ENCODE peak calls at places on chromosomes 1 and 21, in nine cellular contexts. J, S, K, Q, V, N, U, A and X are unnamed samples.

GRCh38 chr1:85330206-85330605 is 53.8 kb upstream of the BCL10 start:
- DNase-seq in J (peak; percentile 72), S (no peak), K (no peak), Q (peak; percentile 86), V (peak; percentile 74), N (no peak), U (no peak), A (peak; percentile 90), X (no peak)

GRCh38 chr1:232622981-232623380 is 7.0 kb downstream of the SIPA1L2 start:
- DNase-seq in J (no peak), S (no peak), K (no peak), Q (peak; percentile 46), V (no peak), N (no peak), U (peak; percentile 85), A (no peak), X (no peak)

GRCh38 chr1:118928739-118929554 is 59.2 kb downstream of the TBX15 start:
- DNase-seq in J (peak; percentile 61), S (no peak), K (no peak), Q (peak; percentile 62), V (peak; percentile 54), N (no peak), U (no peak), A (peak; percentile 64), X (no peak)

GRCh38 chr1:11653616-11654570 is at the start of gene FBXO2:
- DNase-seq in J (peak; percentile 70), S (no peak), K (no peak), Q (no peak), V (no peak), N (peak; percentile 60), U (no peak), A (peak; percentile 21), X (no peak)

GRCh38 chr1:225897595-225898514 is 8.9 kb upstream of the LEFTY1 start:
- DNase-seq in J (no peak), S (no peak), K (no peak), Q (no peak), V (peak; percentile 31), N (no peak), U (no peak), A (no peak), X (no peak)

GRCh38 chr1:189151361-189151760 is 1326.3 kb downstream of the BRINP3 start:
- DNase-seq in J (peak; percentile 4), S (no peak), K (no peak), Q (no peak), V (no peak), N (no peak), U (no peak), A (no peak), X (no peak)

GRCh38 chr1:50970927-50971582 is 1.0 kb downstream of the CDKN2C start:
- DNase-seq in J (no peak), S (no peak), K (no peak), Q (no peak), V (peak; percentile 44), N (no peak), U (no peak), A (no peak), X (no peak)

GRCh38 chr21:45894107-45894810 is 87.3 kb upstream of the COL6A1 start:
- DNase-seq in J (no peak), S (peak; percentile 46), K (no peak), Q (peak; percentile 79), V (peak; percentile 17), N (peak; percentile 55), U (no peak), A (peak; percentile 81), X (no peak)

GRCh38 chr1:174077755-174078490 is 55.8 kb upstream of the RC3H1 start:
- DNase-seq in J (no peak), S (no peak), K (no peak), Q (peak; percentile 9), V (no peak), N (no peak), U (peak; percentile 37), A (no peak), X (no peak)

GRCh38 chr1:41716188-41717130 is 202.3 kb downstream of the HIVEP3 start:
- DNase-seq in J (no peak), S (no peak), K (no peak), Q (no peak), V (no peak), N (no peak), U (no peak), A (no peak), X (no peak)

GRCh38 chr1:209884249-209884648 is 53.8 kb upstream of the SYT14 start:
- DNase-seq in J (peak; percentile 59), S (no peak), K (no peak), Q (peak; percentile 71), V (peak; percentile 40), N (no peak), U (no peak), A (no peak), X (no peak)

GRCh38 chr1:239434181-239434580 is 47.8 kb downstream of the CHRM3 start:
- DNase-seq in J (peak; percentile 74), S (no peak), K (no peak), Q (no peak), V (no peak), N (no peak), U (no peak), A (no peak), X (no peak)

GRCh38 chr1:29259802-29260441 is 23.6 kb downstream of the PTPRU start:
- DNase-seq in J (peak; percentile 41), S (peak; percentile 30), K (no peak), Q (peak; percentile 31), V (no peak), N (peak; percentile 69), U (peak; percentile 80), A (peak; percentile 53), X (no peak)

GRCh38 chr1:91736146-91736998 is 149.6 kb downstream of the TGFBR3 start:
- DNase-seq in J (no peak), S (no peak), K (no peak), Q (peak; percentile 17), V (no peak), N (no peak), U (no peak), A (peak; percentile 46), X (no peak)

GRCh38 chr1:38064232-38064903 is 17.8 kb upstream of the POU3F1 start:
- DNase-seq in J (peak; percentile 88), S (no peak), K (no peak), Q (peak; percentile 76), V (peak; percentile 69), N (no peak), U (no peak), A (peak; percentile 71), X (no peak)

DNA sequence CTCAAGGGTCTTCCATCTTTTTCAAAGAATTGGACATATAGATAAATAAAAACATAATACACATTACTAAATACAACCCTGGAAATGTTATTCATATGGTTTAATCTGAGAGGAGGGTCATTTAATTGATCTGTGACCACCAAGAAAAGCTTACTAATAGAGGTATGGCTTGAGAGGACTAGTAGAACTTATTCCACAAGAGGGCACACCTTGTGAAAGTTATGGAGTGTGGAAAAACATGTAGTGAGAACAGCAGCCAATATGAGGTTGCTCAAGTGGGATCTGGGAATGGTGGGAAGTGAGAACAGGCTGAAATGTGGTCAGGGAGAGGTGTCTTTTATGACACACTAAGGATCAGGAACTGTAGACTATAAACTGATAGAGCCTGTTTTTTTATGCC is 973.5 kb upstream of the B3GALT2 start:
- DNase-seq in J (peak; percentile 20), S (no peak), K (no peak), Q (no peak), V (peak; percentile 17), N (no peak), U (no peak), A (peak; percentile 6), X (no peak)
- TF ChIP-seq CTCF in J (no peak), S (no peak), K (no peak), Q (peak; percentile 22), V (peak; percentile 45), N (no peak), U (peak; percentile 41), A (no peak), X (peak; percentile 6)

GRCh38 chr1:228378453-228379164 is 28.0 kb downstream of the TRIM11 start:
- DNase-seq in J (peak; percentile 69), S (peak; percentile 61), K (no peak), Q (peak; percentile 79), V (peak; percentile 62), N (peak; percentile 74), U (peak; percentile 94), A (peak; percentile 93), X (peak; percentile 96)
- TF ChIP-seq CTCF in J (peak; percentile 44), S (peak; percentile 51), K (peak; percentile 29), Q (peak; percentile 69), V (peak; percentile 76), N (peak; percentile 68), U (peak; percentile 90), A (peak; percentile 68), X (peak; percentile 62)

GRCh38 chr1:9295884-9296283 is 3.2 kb downstream of the SPSB1 start:
- DNase-seq in J (no peak), S (no peak), K (no peak), Q (no peak), V (no peak), N (no peak), U (no peak), A (no peak), X (no peak)

GRCh38 chr1:9294440-9294773 is 1.7 kb downstream of the SPSB1 start:
- DNase-seq in J (peak; percentile 84), S (peak; percentile 26), K (no peak), Q (peak; percentile 68), V (peak; percentile 91), N (no peak), U (no peak), A (peak; percentile 60), X (no peak)

GRCh38 chr1:9293512-9294439 is 1.1 kb downstream of the SPSB1 start:
- DNase-seq in J (peak; percentile 52), S (no peak), K (no peak), Q (peak; percentile 50), V (peak; percentile 12), N (peak; percentile 54), U (no peak), A (peak; percentile 42), X (no peak)

GRCh38 chr1:9296850-9297249 is 4.2 kb downstream of the SPSB1 start:
- DNase-seq in J (no peak), S (no peak), K (no peak), Q (no peak), V (no peak), N (no peak), U (no peak), A (no peak), X (no peak)

DNA sequence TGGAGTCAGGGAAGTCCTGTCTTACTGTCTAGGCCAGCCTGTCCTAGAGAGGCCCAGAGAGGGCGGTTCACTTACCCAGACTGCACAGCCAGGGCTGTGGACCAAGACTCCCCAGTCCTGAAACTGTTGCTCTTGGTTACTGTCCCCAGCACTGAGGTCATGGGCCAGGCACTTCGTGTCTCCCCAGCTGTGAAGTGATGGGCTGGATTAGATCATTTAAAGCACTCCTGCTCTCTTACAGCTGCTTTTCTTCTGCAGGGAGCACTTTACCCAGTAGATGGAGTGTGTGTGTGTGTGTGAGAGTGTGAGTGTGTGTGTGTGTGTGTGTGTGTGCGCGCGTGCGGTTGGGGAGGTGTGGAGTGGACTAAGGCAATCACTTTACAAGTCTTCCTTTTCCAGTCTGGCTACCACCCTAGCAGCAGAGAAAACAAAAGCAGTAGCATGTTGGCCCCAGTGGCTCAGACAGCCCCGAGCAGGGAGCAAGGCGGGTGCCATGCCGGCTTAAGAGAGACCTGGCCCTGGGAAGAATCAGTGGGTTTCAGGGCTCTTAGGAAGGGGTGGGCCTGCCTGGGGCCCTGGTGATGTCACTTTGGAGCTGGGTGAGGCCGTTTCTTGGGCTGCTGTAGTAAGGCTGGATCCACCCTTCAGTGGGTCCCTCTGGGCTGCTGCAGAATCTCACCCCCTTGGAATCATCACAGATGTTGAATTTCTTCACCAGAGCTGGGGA is 2.4 kb downstream of the SPSB1 start:
- DNase-seq in J (peak; percentile 44), S (peak; percentile 35), K (no peak), Q (peak; percentile 83), V (peak; percentile 31), N (peak; percentile 47), U (no peak), A (peak; percentile 69), X (no peak)
- TF ChIP-seq CTCF in J (no peak), S (no peak), K (no peak), Q (peak; percentile 41), V (peak; percentile 32), N (no peak), U (no peak), A (peak; percentile 27), X (no peak)

GRCh38 chr1:27527857-27528700 is 38.1 kb upstream of the WASF2 start:
- DNase-seq in J (peak; percentile 83), S (no peak), K (no peak), Q (no peak), V (peak; percentile 83), N (peak; percentile 50), U (peak; percentile 73), A (peak; percentile 24), X (no peak)
- TF ChIP-seq CTCF in J (no peak), S (peak; percentile 12), K (no peak), Q (no peak), V (no peak), N (no peak), U (no peak), A (no peak), X (no peak)